ENCODE peak calls at places on chromosomes 4 and X, in four cellular contexts. R is T-cell, F is activated T-cell treated with anti-CD3 and anti-CD28 coated beads for 1 hour, S is GM03348. O is an unnamed sample.

GRCh38 chr4:122666527-122667245 is 45.8 kb upstream of the IL21 start:
- DNase-seq in F (no peak), R (no peak), S (peak), O (no peak)

GRCh38 chr4:77025643-77026321 is 50.0 kb downstream of the CCNI start:
- DNase-seq in F (no peak), R (no peak), S (no peak), O (no peak)

GRCh38 chr4:129345680-129346079 is 249.7 kb downstream of the C4orf33 start:
- DNase-seq in F (no peak), S (no peak), R (no peak), O (no peak)

GRCh38 chr4:95193391-95194224 is 355.2 kb downstream of the UNC5C start:
- DNase-seq in R (no peak), S (no peak), F (no peak), O (no peak)

GRCh38 chr4:83910693-83911092 is 374.8 kb downstream of the GPAT3 start:
- DNase-seq in R (no peak), F (no peak), S (no peak), O (no peak)

GRCh38 chrX:24203072-24203808 is 53.7 kb downstream of the ZFX start:
- DNase-seq in R (no peak), F (no peak), S (no peak), O (no peak)

GRCh38 chr4:110088670-110089069 is 109.7 kb downstream of the ELOVL6 start:
- DNase-seq in R (no peak), S (no peak), F (no peak), O (no peak)

GRCh38 chrX:1453951-1454785 is 1.5 kb upstream of the ASMTL start:
- DNase-seq in S (peak), R (peak), F (peak), O (peak)

GRCh38 chr4:140071806-140072205 is 82.2 kb downstream of the MAML3 start:
- DNase-seq in F (peak), S (peak), R (peak), O (no peak)

GRCh38 chrX:107205770-107206696 is at the start of the genes DNAAF6 and NUP62CL:
- DNase-seq in R (peak), S (peak), F (peak), O (peak)

GRCh38 chr4:82247629-82248028 is 126.2 kb downstream of the HNRNPD start:
- DNase-seq in F (no peak), S (no peak), R (no peak), O (no peak)

GRCh38 chrX:76796311-76796710 is 368.8 kb downstream of the MAGEE1 start:
- DNase-seq in F (no peak), R (no peak), S (no peak), O (peak)

GRCh38 chrX:41389311-41389888 is 55.4 kb downstream of the DDX3X start:
- DNase-seq in R (no peak), S (no peak), F (no peak), O (peak)

GRCh38 chr4:70192895-70193294 is 2.6 kb upstream of the ODAM start:
- DNase-seq in F (no peak), S (no peak), R (no peak), O (no peak)

GRCh38 chr4:39873823-39874222 is 103.9 kb downstream of the PDS5A start:
- DNase-seq in F (no peak), R (no peak), S (no peak), O (no peak)